ENCODE peak calls at places on chromosome 19, in five cellular contexts. F is left lung; W is substantia nigra; G is pancreas; O is CD4-positive, CD25-positive, alpha-beta regulatory T cell. T is an unnamed sample.

GRCh38 chr19:16807416-16808274 is 21.6 kb upstream of the SIN3B start:
- DNase-seq in F (no peak), W (no peak), G (no peak), O (no peak), T (no peak)

GRCh38 chr19:42422576-42423461 is 4.4 kb downstream of the LIPE start:
- DNase-seq in F (no peak), W (peak; percentile 66), G (no peak), O (peak; percentile 72), T (no peak)

GRCh38 chr19:34269081-34269480 is 14.7 kb downstream of the GARRE1 start:
- DNase-seq in F (no peak), W (no peak), G (peak; percentile 87), O (no peak), T (no peak)

GRCh38 chr19:3250675-3251074 is 26.2 kb downstream of the CELF5 start:
- DNase-seq in F (no peak), W (no peak), G (no peak), O (peak; percentile 27), T (no peak)

GRCh38 chr19:48152552-48152951 is 17.6 kb downstream of the LIG1 start:
- DNase-seq in F (no peak), W (no peak), G (peak; percentile 52), O (peak; percentile 72), T (no peak)

GRCh38 chr19:33510728-33511255 is 10.8 kb downstream of the PEPD start:
- DNase-seq in F (no peak), W (no peak), G (no peak), O (no peak), T (no peak)

GRCh38 chr19:3450796-3451411 is 29.4 kb downstream of the SMIM24 start:
- DNase-seq in F (peak; percentile 82), W (no peak), G (no peak), O (no peak), T (peak; percentile 81)

GRCh38 chr19:19597809-19598306 is 20.6 kb downstream of the PBX4 start:
- DNase-seq in F (no peak), W (no peak), G (no peak), O (peak; percentile 82), T (no peak)

GRCh38 chr19:47035127-47035494 is 13.3 kb downstream of the TMEM160 start:
- DNase-seq in F (no peak), W (no peak), G (no peak), O (peak; percentile 15), T (no peak)

GRCh38 chr19:17081672-17082630 is 6.4 kb downstream of the MYO9B start:
- DNase-seq in F (no peak), W (no peak), G (no peak), O (no peak), T (no peak)

GRCh38 chr19:4049432-4049831 is 17.3 kb downstream of the ZBTB7A start:
- DNase-seq in F (no peak), W (no peak), G (peak; percentile 35), O (no peak), T (no peak)

GRCh38 chr19:14471436-14472187 is 3.5 kb downstream of the PTGER1 start:
- DNase-seq in F (no peak), W (no peak), G (no peak), O (no peak), T (no peak)

GRCh38 chr19:33804021-33804799 is 7.5 kb downstream of the KCTD15 start:
- DNase-seq in F (no peak), W (no peak), G (peak; percentile 94), O (no peak), T (no peak)

GRCh38 chr19:43636121-43636683 is 3.4 kb downstream of the CADM4 start:
- DNase-seq in F (no peak), W (peak; percentile 49), G (no peak), O (no peak), T (no peak)

GRCh38 chr19:47057328-47057727 is 8.9 kb upstream of the TMEM160 start:
- DNase-seq in F (no peak), W (no peak), G (no peak), O (no peak), T (no peak)

GRCh38 chr19:4184718-4185352 is 2.3 kb downstream of the ANKRD24 start:
- DNase-seq in F (no peak), W (no peak), G (no peak), O (no peak), T (no peak)

GRCh38 chr19:33301011-33301899 is 1.1 kb downstream of the CEBPA start:
- DNase-seq in F (no peak), W (no peak), G (peak; percentile 53), O (no peak), T (peak; percentile 58)

GRCh38 chr19:18192673-18193387 is at the start of gene MPV17L2:
- DNase-seq in F (peak; percentile 100), W (peak; percentile 98), G (peak; percentile 99), O (peak; percentile 100), T (peak; percentile 99)

GRCh38 chr19:3186377-3186688 is 603 bp downstream of the NCLN start:
- DNase-seq in F (no peak), W (no peak), G (peak; percentile 60), O (peak; percentile 47), T (no peak)

GRCh38 chr19:14432817-14433453 is at the start of gene PKN1:
- DNase-seq in F (peak; percentile 44), W (peak; percentile 12), G (peak; percentile 75), O (peak; percentile 51), T (no peak)

GRCh38 chr19:57171551-57172081 is 4.3 kb upstream of the DUXA start:
- DNase-seq in F (peak; percentile 42), W (no peak), G (peak; percentile 70), O (no peak), T (no peak)

GRCh38 chr19:47110521-47111080 is 3.0 kb downstream of the ZC3H4 start:
- DNase-seq in F (no peak), W (no peak), G (no peak), O (peak; percentile 80), T (no peak)

GRCh38 chr19:29285878-29286277 is 72.9 kb upstream of the UQCRFS1 start:
- DNase-seq in F (no peak), W (no peak), G (no peak), O (no peak), T (no peak)

GRCh38 chr19:18233224-18233825 is 7.1 kb upstream of the PDE4C start:
- DNase-seq in F (no peak), W (no peak), G (peak; percentile 54), O (peak; percentile 42), T (no peak)

GRCh38 chr19:46697142-46697960 is 19.6 kb downstream of the PRKD2 start:
- DNase-seq in F (peak; percentile 86), W (no peak), G (peak; percentile 91), O (no peak), T (peak; percentile 71)

GRCh38 chr19:50171752-50172151 is 8.7 kb upstream of the IZUMO2 start:
- DNase-seq in F (no peak), W (no peak), G (no peak), O (no peak), T (no peak)

GRCh38 chr19:50172726-50173125 is 9.6 kb upstream of the IZUMO2 start:
- DNase-seq in F (no peak), W (no peak), G (no peak), O (no peak), T (no peak)

GRCh38 chr19:50173144-50173543 is 10.1 kb upstream of the IZUMO2 start:
- DNase-seq in F (no peak), W (no peak), G (no peak), O (peak; percentile 15), T (no peak)

GRCh38 chr19:50162988-50163387 is at the start of gene IZUMO2:
- DNase-seq in F (no peak), W (no peak), G (no peak), O (no peak), T (no peak)

GRCh38 chr19:50167314-50167721 is 4.2 kb upstream of the IZUMO2 start:
- DNase-seq in F (no peak), W (no peak), G (peak; percentile 50), O (no peak), T (no peak)
- H3K27ac ChIP-seq in F (no peak overlapping the region), W (no peak overlapping the region), G (no peak overlapping the region), O (no peak overlapping the region), T (no peak overlapping the region)

GRCh38 chr19:38978315-38978689 is 2.8 kb upstream of the FBXO17 start:
- DNase-seq in F (no peak), W (no peak), G (no peak), O (no peak), T (no peak)
- H3K27ac ChIP-seq in F (no peak overlapping the region), W (no peak overlapping the region), G (no peak overlapping the region), O (no peak overlapping the region), T (no peak overlapping the region)

DNA sequence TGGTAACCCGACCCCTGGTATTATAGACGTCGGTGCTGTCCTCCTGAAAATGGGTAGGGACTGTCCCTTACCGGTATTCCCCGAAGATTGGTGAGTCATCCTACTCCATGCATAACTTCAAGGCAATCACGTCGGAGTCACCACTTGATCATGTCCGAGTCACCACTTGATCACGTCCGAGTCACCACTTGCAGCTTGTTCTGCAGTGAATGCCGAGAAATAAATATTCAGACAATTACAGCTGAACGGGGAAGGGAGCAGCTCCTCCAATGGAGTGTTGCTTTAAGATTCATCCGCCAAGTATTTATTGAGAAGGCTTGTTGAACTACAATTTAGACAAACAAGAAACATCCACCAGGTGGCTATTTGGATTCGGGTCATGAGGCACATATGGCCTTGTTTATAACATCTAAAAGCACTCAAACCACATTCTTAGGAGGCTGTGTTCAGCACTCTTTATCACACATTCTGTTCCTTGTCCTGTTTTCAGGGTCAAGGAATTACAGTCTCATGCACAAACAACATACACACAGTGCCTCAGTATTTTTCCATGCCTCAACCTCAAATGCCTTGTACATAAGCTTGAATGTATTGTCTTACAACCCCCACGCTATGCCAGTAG is 43.1 kb downstream of the ZNF726 start:
- DNase-seq in F (peak; percentile 46), W (no peak), G (no peak), O (no peak), T (no peak)
- H3K27ac ChIP-seq in F (no peak overlapping the region), W (no peak overlapping the region), G (no peak overlapping the region), O (no peak overlapping the region), T (peak overlapping the region; percentile 28)

GRCh38 chr19:49594157-49595005 is 3.4 kb downstream of the PRR12 start:
- DNase-seq in F (no peak), W (no peak), G (peak; percentile 47), O (no peak), T (no peak)

GRCh38 chr19:49593233-49594113 is 2.5 kb downstream of the PRR12 start:
- DNase-seq in F (peak; percentile 93), W (peak; percentile 60), G (peak; percentile 93), O (peak; percentile 95), T (peak; percentile 94)

GRCh38 chr19:49590971-49591730 is at the start of gene PRR12:
- DNase-seq in F (peak; percentile 66), W (peak; percentile 78), G (peak; percentile 78), O (peak; percentile 84), T (peak; percentile 72)

GRCh38 chr19:49591731-49592485 is 926 bp downstream of the PRR12 start:
- DNase-seq in F (peak; percentile 54), W (no peak), G (peak; percentile 73), O (peak; percentile 68), T (no peak)

DNA sequence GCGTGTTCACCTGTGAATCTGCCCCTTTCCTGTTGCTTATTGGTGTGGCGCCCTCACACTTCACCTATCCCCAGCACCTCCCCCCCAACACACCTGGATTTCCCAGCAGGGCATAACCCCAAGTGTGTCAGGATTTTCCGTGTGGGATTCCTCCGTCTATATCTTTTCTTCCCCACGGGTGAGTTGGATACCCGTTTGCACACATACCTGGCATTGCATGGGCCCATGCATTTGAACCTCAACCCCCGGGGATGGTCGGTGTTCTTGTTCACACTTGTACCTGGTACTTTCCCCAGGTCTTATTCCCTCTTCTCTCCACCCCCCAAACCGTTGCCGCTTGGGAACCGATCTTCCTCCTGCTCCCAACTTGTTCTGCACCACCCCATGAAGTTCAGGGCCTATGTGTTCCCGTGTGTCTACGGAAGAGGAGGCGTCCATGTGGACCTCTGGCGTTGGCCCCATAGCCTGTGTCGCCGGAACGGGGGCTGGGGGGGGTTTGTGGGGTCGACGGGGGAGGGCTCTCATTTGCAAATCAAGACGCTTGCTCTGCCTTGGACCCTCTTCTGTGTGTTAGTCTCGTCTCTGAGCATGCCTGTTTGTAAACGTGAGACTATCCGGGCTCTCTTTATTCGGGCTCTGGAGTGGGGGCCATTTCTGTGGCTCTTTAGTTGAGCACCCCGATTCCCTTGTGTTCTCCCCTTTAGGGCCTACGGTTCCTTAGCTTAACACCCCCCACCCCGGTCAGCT is 1.7 kb downstream of the PRR12 start:
- DNase-seq in F (no peak), W (no peak), G (peak; percentile 47), O (peak; percentile 39), T (no peak)
- H3K27ac ChIP-seq in F (peak overlapping the region; percentile 88), W (peak overlapping the region; percentile 88), G (peak overlapping the region; percentile 56), O (peak overlapping the region; percentile 85), T (peak overlapping the region; percentile 94)

T was measured in RWPE2.